ENCODE peak calls at places on chromosomes 5 and 9, in ten cellular contexts. One of them, this sample, is unnamed.

GRCh38 chr5:145834917-145835838 is at the start of gene PRELID2:
- DNase-seq in endodermal cell: peak
- DNase-seq in WERI-Rb-1: peak
- DNase-seq in thoracic aorta: peak
- DNase-seq in CD8-positive, alpha-beta memory T cell: peak
- DNase-seq in H1: peak
- DNase-seq in PC-3: peak
- DNase-seq in hepatocyte: peak
- DNase-seq in Panc1: peak
- DNase-seq in brain microvascular endothelial cell: peak
- DNase-seq in this sample: peak

GRCh38 chr9:121196389-121196788 is 5.3 kb downstream of the RAB14 start:
- DNase-seq in WERI-Rb-1: no peak
- DNase-seq in PC-3: no peak
- DNase-seq in H1: no peak
- DNase-seq in thoracic aorta: no peak
- DNase-seq in CD8-positive, alpha-beta memory T cell: no peak
- DNase-seq in hepatocyte: no peak
- DNase-seq in endodermal cell: no peak
- DNase-seq in Panc1: no peak
- DNase-seq in brain microvascular endothelial cell: no peak
- DNase-seq in this sample: no peak

GRCh38 chr5:110909415-110909814 is 162.1 kb upstream of the TSLP start:
- DNase-seq in brain microvascular endothelial cell: no peak
- DNase-seq in PC-3: peak
- DNase-seq in hepatocyte: no peak
- DNase-seq in thoracic aorta: no peak
- DNase-seq in H1: no peak
- DNase-seq in CD8-positive, alpha-beta memory T cell: no peak
- DNase-seq in Panc1: no peak
- DNase-seq in WERI-Rb-1: no peak
- DNase-seq in endodermal cell: no peak
- DNase-seq in this sample: no peak

GRCh38 chr5:132110930-132111329 is 37.3 kb downstream of the CSF2 start:
- DNase-seq in brain microvascular endothelial cell: no peak
- DNase-seq in thoracic aorta: no peak
- DNase-seq in WERI-Rb-1: no peak
- DNase-seq in hepatocyte: no peak
- DNase-seq in CD8-positive, alpha-beta memory T cell: no peak
- DNase-seq in Panc1: no peak
- DNase-seq in PC-3: no peak
- DNase-seq in H1: no peak
- DNase-seq in endodermal cell: no peak
- DNase-seq in this sample: no peak

GRCh38 chr5:52864376-52864775 is 76.7 kb downstream of the ITGA1 start:
- DNase-seq in PC-3: no peak
- DNase-seq in thoracic aorta: no peak
- DNase-seq in H1: no peak
- DNase-seq in Panc1: no peak
- DNase-seq in hepatocyte: no peak
- DNase-seq in endodermal cell: no peak
- DNase-seq in WERI-Rb-1: no peak
- DNase-seq in CD8-positive, alpha-beta memory T cell: no peak
- DNase-seq in brain microvascular endothelial cell: no peak
- DNase-seq in this sample: peak

GRCh38 chr5:129903466-129904101 is 681 bp upstream of the CHSY3 start:
- DNase-seq in PC-3: no peak
- DNase-seq in CD8-positive, alpha-beta memory T cell: no peak
- DNase-seq in WERI-Rb-1: no peak
- DNase-seq in brain microvascular endothelial cell: no peak
- DNase-seq in thoracic aorta: no peak
- DNase-seq in hepatocyte: no peak
- DNase-seq in Panc1: no peak
- DNase-seq in endodermal cell: no peak
- DNase-seq in H1: no peak
- DNase-seq in this sample: no peak

GRCh38 chr5:153513171-153513570 is 22.7 kb downstream of the GRIA1 start:
- DNase-seq in brain microvascular endothelial cell: peak
- DNase-seq in endodermal cell: no peak
- DNase-seq in Panc1: no peak
- DNase-seq in thoracic aorta: no peak
- DNase-seq in WERI-Rb-1: no peak
- DNase-seq in H1: no peak
- DNase-seq in CD8-positive, alpha-beta memory T cell: no peak
- DNase-seq in PC-3: no peak
- DNase-seq in hepatocyte: no peak
- DNase-seq in this sample: no peak

GRCh38 chr5:40089269-40089668 is 590.4 kb upstream of the PTGER4 start:
- DNase-seq in CD8-positive, alpha-beta memory T cell: no peak
- DNase-seq in H1: no peak
- DNase-seq in hepatocyte: no peak
- DNase-seq in endodermal cell: no peak
- DNase-seq in brain microvascular endothelial cell: no peak
- DNase-seq in thoracic aorta: no peak
- DNase-seq in WERI-Rb-1: no peak
- DNase-seq in PC-3: peak
- DNase-seq in Panc1: no peak
- DNase-seq in this sample: no peak

GRCh38 chr9:272251-273213 is 57.9 kb downstream of the DOCK8 start:
- DNase-seq in PC-3: no peak
- DNase-seq in hepatocyte: no peak
- DNase-seq in thoracic aorta: no peak
- DNase-seq in H1: no peak
- DNase-seq in brain microvascular endothelial cell: no peak
- DNase-seq in WERI-Rb-1: no peak
- DNase-seq in Panc1: no peak
- DNase-seq in endodermal cell: no peak
- DNase-seq in CD8-positive, alpha-beta memory T cell: peak
- DNase-seq in this sample: no peak

GRCh38 chr9:21656776-21657637 is 145.4 kb upstream of the MTAP start:
- DNase-seq in WERI-Rb-1: no peak
- DNase-seq in Panc1: no peak
- DNase-seq in CD8-positive, alpha-beta memory T cell: no peak
- DNase-seq in thoracic aorta: no peak
- DNase-seq in hepatocyte: no peak
- DNase-seq in endodermal cell: no peak
- DNase-seq in H1: no peak
- DNase-seq in brain microvascular endothelial cell: no peak
- DNase-seq in PC-3: peak
- DNase-seq in this sample: peak

GRCh38 chr9:89799221-89799620 is 194.4 kb downstream of the GADD45G start:
- DNase-seq in CD8-positive, alpha-beta memory T cell: no peak
- DNase-seq in PC-3: no peak
- DNase-seq in thoracic aorta: no peak
- DNase-seq in H1: no peak
- DNase-seq in brain microvascular endothelial cell: no peak
- DNase-seq in hepatocyte: no peak
- DNase-seq in endodermal cell: no peak
- DNase-seq in WERI-Rb-1: no peak
- DNase-seq in Panc1: no peak
- DNase-seq in this sample: peak

GRCh38 chr5:109921735-109922395 is 232.1 kb downstream of the MAN2A1 start:
- DNase-seq in thoracic aorta: no peak
- DNase-seq in CD8-positive, alpha-beta memory T cell: peak
- DNase-seq in PC-3: no peak
- DNase-seq in H1: no peak
- DNase-seq in endodermal cell: no peak
- DNase-seq in Panc1: no peak
- DNase-seq in brain microvascular endothelial cell: no peak
- DNase-seq in WERI-Rb-1: peak
- DNase-seq in hepatocyte: no peak
- DNase-seq in this sample: peak

DNA sequence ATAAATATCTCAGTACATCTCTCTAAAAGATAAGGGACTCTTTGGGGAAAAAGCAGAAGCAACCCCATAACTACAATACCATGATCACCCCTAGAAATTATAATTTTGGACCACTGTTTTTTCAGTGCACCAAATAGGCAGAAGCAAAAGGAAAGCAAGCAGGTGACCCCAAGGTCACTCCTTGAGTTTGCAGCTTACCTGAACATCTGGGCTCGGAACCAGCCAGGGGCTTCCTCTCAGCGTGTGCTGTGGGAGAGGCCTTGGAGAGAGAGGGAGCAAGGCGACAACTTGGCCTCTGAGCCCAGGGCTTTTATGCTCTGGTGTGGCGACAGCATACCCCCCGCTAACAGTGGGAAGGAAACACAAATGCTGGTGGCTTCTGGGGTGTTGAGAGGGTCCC is 16.8 kb downstream of the BNIP1 start:
- DNase-seq in hepatocyte: no peak
- DNase-seq in WERI-Rb-1: no peak
- DNase-seq in H1: no peak
- DNase-seq in thoracic aorta: no peak
- DNase-seq in CD8-positive, alpha-beta memory T cell: no peak
- DNase-seq in brain microvascular endothelial cell: no peak
- DNase-seq in Panc1: no peak
- DNase-seq in PC-3: no peak
- DNase-seq in endodermal cell: no peak
- DNase-seq in this sample: no peak
- H3K4me3 ChIP-seq in hepatocyte: no peak
- H3K4me3 ChIP-seq in WERI-Rb-1: no peak
- H3K4me3 ChIP-seq in H1: no peak
- H3K4me3 ChIP-seq in thoracic aorta: no peak
- H3K4me3 ChIP-seq in CD8-positive, alpha-beta memory T cell: no peak
- H3K4me3 ChIP-seq in brain microvascular endothelial cell: no peak
- H3K4me3 ChIP-seq in Panc1: no peak
- H3K4me3 ChIP-seq in PC-3: no peak
- H3K4me3 ChIP-seq in endodermal cell: no peak
- H3K4me3 ChIP-seq in this sample: no peak

GRCh38 chr9:7892975-7893374 is 93.4 kb upstream of the DMAC1 start:
- DNase-seq in CD8-positive, alpha-beta memory T cell: no peak
- DNase-seq in thoracic aorta: no peak
- DNase-seq in endodermal cell: no peak
- DNase-seq in WERI-Rb-1: no peak
- DNase-seq in PC-3: no peak
- DNase-seq in H1: no peak
- DNase-seq in hepatocyte: no peak
- DNase-seq in Panc1: no peak
- DNase-seq in brain microvascular endothelial cell: no peak
- DNase-seq in this sample: no peak

DNA sequence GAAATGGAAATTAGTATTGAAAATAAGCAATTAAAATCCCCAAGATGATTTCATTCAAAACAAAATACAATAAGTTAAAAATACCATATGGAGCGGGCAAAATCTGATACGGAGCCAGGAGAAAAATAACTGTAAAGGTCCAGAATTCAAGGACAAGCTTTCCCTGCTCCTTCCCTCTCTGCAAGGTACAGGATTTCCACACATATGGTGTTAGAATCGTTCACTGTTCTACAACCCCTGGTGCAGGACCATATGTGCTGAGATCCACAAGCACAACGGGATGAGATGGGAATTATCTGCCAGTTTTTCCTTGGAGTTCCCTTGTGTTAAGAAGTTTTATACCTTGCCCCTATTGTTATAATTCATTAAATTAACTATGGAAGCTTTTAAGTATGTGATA is 94.7 kb upstream of the DMAC1 start:
- DNase-seq in hepatocyte: no peak
- DNase-seq in thoracic aorta: no peak
- DNase-seq in PC-3: no peak
- DNase-seq in CD8-positive, alpha-beta memory T cell: no peak
- DNase-seq in brain microvascular endothelial cell: no peak
- DNase-seq in H1: no peak
- DNase-seq in endodermal cell: no peak
- DNase-seq in WERI-Rb-1: peak
- DNase-seq in Panc1: no peak
- DNase-seq in this sample: no peak
- H3K4me3 ChIP-seq in hepatocyte: no peak
- H3K4me3 ChIP-seq in thoracic aorta: no peak
- H3K4me3 ChIP-seq in PC-3: no peak
- H3K4me3 ChIP-seq in CD8-positive, alpha-beta memory T cell: no peak
- H3K4me3 ChIP-seq in brain microvascular endothelial cell: no peak
- H3K4me3 ChIP-seq in H1: no peak
- H3K4me3 ChIP-seq in endodermal cell: no peak
- H3K4me3 ChIP-seq in WERI-Rb-1: no peak
- H3K4me3 ChIP-seq in Panc1: no peak
- H3K4me3 ChIP-seq in this sample: no peak

DNA sequence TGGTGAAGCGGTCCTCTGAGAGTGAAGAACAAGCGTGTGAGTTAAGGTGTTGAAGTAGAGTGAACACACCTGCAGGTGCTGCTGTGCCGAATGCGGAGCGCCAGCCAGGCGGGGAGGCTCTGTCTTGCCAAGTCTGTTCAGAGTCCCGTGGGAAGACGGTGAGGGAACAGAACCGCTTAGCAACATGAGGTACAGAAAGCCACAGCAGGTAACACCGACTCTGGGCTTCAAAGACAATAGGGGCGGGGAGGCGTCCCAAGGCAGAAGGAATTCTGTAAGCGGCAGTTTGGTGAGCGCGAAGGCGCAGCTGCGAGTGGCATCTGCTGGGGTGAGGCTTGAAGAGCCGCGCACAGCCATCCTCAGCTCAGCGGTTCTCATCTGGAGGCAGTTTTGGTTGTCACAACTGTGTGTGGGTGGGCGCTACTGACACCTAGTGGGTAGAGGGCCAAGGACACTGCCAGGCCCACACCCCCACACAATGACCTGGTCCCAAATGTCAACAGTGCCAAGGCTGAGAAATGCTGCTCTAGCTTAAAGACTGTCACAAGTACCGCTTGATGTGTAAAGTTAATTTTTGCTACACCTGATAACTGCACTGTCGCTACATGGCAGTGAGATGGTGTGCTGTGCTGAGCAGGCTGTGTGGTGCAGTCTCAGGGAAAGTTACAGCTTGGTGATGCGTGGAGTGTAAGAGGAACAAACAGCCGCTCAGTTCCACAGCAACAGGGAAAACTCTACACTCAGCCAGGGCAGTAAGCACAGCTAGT is 67.4 kb upstream of the TBC1D9B start:
- DNase-seq in hepatocyte: peak
- DNase-seq in Panc1: peak
- DNase-seq in thoracic aorta: no peak
- DNase-seq in CD8-positive, alpha-beta memory T cell: no peak
- DNase-seq in H1: peak
- DNase-seq in PC-3: peak
- DNase-seq in brain microvascular endothelial cell: no peak
- DNase-seq in WERI-Rb-1: peak
- DNase-seq in endodermal cell: peak
- DNase-seq in this sample: no peak
- H3K4me3 ChIP-seq in hepatocyte: no peak
- H3K4me3 ChIP-seq in Panc1: no peak
- H3K4me3 ChIP-seq in thoracic aorta: no peak
- H3K4me3 ChIP-seq in CD8-positive, alpha-beta memory T cell: no peak
- H3K4me3 ChIP-seq in H1: no peak
- H3K4me3 ChIP-seq in PC-3: no peak
- H3K4me3 ChIP-seq in brain microvascular endothelial cell: no peak
- H3K4me3 ChIP-seq in WERI-Rb-1: no peak
- H3K4me3 ChIP-seq in endodermal cell: no peak
- H3K4me3 ChIP-seq in this sample: no peak

GRCh38 chr5:105963856-105964255 is 1706.9 kb downstream of the EFNA5 start:
- DNase-seq in PC-3: no peak
- DNase-seq in Panc1: no peak
- DNase-seq in endodermal cell: no peak
- DNase-seq in H1: no peak
- DNase-seq in hepatocyte: no peak
- DNase-seq in brain microvascular endothelial cell: no peak
- DNase-seq in CD8-positive, alpha-beta memory T cell: no peak
- DNase-seq in thoracic aorta: no peak
- DNase-seq in WERI-Rb-1: no peak
- DNase-seq in this sample: no peak

GRCh38 chr5:105970919-105971318 is 1699.8 kb downstream of the EFNA5 start:
- DNase-seq in endodermal cell: no peak
- DNase-seq in hepatocyte: no peak
- DNase-seq in brain microvascular endothelial cell: no peak
- DNase-seq in Panc1: no peak
- DNase-seq in CD8-positive, alpha-beta memory T cell: no peak
- DNase-seq in thoracic aorta: no peak
- DNase-seq in PC-3: no peak
- DNase-seq in WERI-Rb-1: no peak
- DNase-seq in H1: no peak
- DNase-seq in this sample: no peak

GRCh38 chr5:105968961-105969360 is 1701.8 kb downstream of the EFNA5 start:
- DNase-seq in endodermal cell: no peak
- DNase-seq in CD8-positive, alpha-beta memory T cell: no peak
- DNase-seq in hepatocyte: no peak
- DNase-seq in PC-3: no peak
- DNase-seq in WERI-Rb-1: no peak
- DNase-seq in Panc1: no peak
- DNase-seq in H1: no peak
- DNase-seq in brain microvascular endothelial cell: no peak
- DNase-seq in thoracic aorta: no peak
- DNase-seq in this sample: no peak
- H3K4me3 ChIP-seq in endodermal cell: no peak
- H3K4me3 ChIP-seq in CD8-positive, alpha-beta memory T cell: no peak
- H3K4me3 ChIP-seq in hepatocyte: no peak
- H3K4me3 ChIP-seq in PC-3: no peak
- H3K4me3 ChIP-seq in WERI-Rb-1: no peak
- H3K4me3 ChIP-seq in Panc1: no peak
- H3K4me3 ChIP-seq in H1: no peak
- H3K4me3 ChIP-seq in brain microvascular endothelial cell: no peak
- H3K4me3 ChIP-seq in thoracic aorta: no peak
- H3K4me3 ChIP-seq in this sample: no peak